ENCODE peak calls at places on chromosomes 3 and 15, in nine cellular contexts. One of them, this sample, is unnamed.

GRCh38 chr3:52088445-52089367 is 32.3 kb upstream of the DUSP7 start:
- DNase-seq in kidney epithelial cell: no peak
- DNase-seq in WTC11: no peak
- DNase-seq in activated T-helper 1 cell treated with Interleukin-2 at 50 U/mL for 16 hours: no peak
- DNase-seq in mesothelial cell of epicardium: no peak
- DNase-seq in type B pancreatic cell: no peak
- DNase-seq in naive B cell: no peak
- DNase-seq in AG04449: no peak
- DNase-seq in Kasumi-1: peak; percentile 26
- DNase-seq in this sample: no peak

GRCh38 chr3:13200951-13201350 is 127.7 kb upstream of the IQSEC1 start:
- DNase-seq in WTC11: peak; percentile 64
- DNase-seq in kidney epithelial cell: no peak
- DNase-seq in AG04449: no peak
- DNase-seq in Kasumi-1: peak; percentile 21
- DNase-seq in type B pancreatic cell: no peak
- DNase-seq in naive B cell: no peak
- DNase-seq in activated T-helper 1 cell treated with Interleukin-2 at 50 U/mL for 16 hours: no peak
- DNase-seq in mesothelial cell of epicardium: no peak
- DNase-seq in this sample: no peak

GRCh38 chr3:48567500-48567899 is 3.9 kb upstream of the UCN2 start:
- DNase-seq in activated T-helper 1 cell treated with Interleukin-2 at 50 U/mL for 16 hours: no peak
- DNase-seq in mesothelial cell of epicardium: no peak
- DNase-seq in Kasumi-1: no peak
- DNase-seq in type B pancreatic cell: no peak
- DNase-seq in kidney epithelial cell: no peak
- DNase-seq in WTC11: no peak
- DNase-seq in AG04449: no peak
- DNase-seq in naive B cell: no peak
- DNase-seq in this sample: no peak

GRCh38 chr15:59632714-59633113 is 21.1 kb downstream of the GCNT3 start:
- DNase-seq in AG04449: no peak
- DNase-seq in WTC11: peak; percentile 64
- DNase-seq in activated T-helper 1 cell treated with Interleukin-2 at 50 U/mL for 16 hours: no peak
- DNase-seq in mesothelial cell of epicardium: no peak
- DNase-seq in Kasumi-1: no peak
- DNase-seq in naive B cell: no peak
- DNase-seq in type B pancreatic cell: no peak
- DNase-seq in kidney epithelial cell: no peak
- DNase-seq in this sample: no peak

GRCh38 chr15:78347586-78348543 is 7.7 kb downstream of the CRABP1 start:
- DNase-seq in mesothelial cell of epicardium: no peak
- DNase-seq in naive B cell: no peak
- DNase-seq in kidney epithelial cell: no peak
- DNase-seq in type B pancreatic cell: no peak
- DNase-seq in WTC11: no peak
- DNase-seq in AG04449: no peak
- DNase-seq in activated T-helper 1 cell treated with Interleukin-2 at 50 U/mL for 16 hours: no peak
- DNase-seq in Kasumi-1: no peak
- DNase-seq in this sample: no peak

GRCh38 chr3:156036258-156037053 is 83.9 kb upstream of the KCNAB1 start:
- DNase-seq in Kasumi-1: no peak
- DNase-seq in activated T-helper 1 cell treated with Interleukin-2 at 50 U/mL for 16 hours: no peak
- DNase-seq in WTC11: no peak
- DNase-seq in kidney epithelial cell: no peak
- DNase-seq in naive B cell: no peak
- DNase-seq in AG04449: no peak
- DNase-seq in type B pancreatic cell: no peak
- DNase-seq in mesothelial cell of epicardium: no peak
- DNase-seq in this sample: no peak

GRCh38 chr3:189626286-189626685 is 4.9 kb upstream of the TP63 start:
- DNase-seq in mesothelial cell of epicardium: no peak
- DNase-seq in WTC11: no peak
- DNase-seq in activated T-helper 1 cell treated with Interleukin-2 at 50 U/mL for 16 hours: no peak
- DNase-seq in AG04449: no peak
- DNase-seq in kidney epithelial cell: no peak
- DNase-seq in Kasumi-1: no peak
- DNase-seq in naive B cell: no peak
- DNase-seq in type B pancreatic cell: no peak
- DNase-seq in this sample: no peak

GRCh38 chr3:179179979-179180758 is 32.0 kb downstream of the PIK3CA start:
- DNase-seq in Kasumi-1: no peak
- DNase-seq in naive B cell: no peak
- DNase-seq in type B pancreatic cell: no peak
- DNase-seq in WTC11: no peak
- DNase-seq in AG04449: no peak
- DNase-seq in activated T-helper 1 cell treated with Interleukin-2 at 50 U/mL for 16 hours: no peak
- DNase-seq in kidney epithelial cell: no peak
- DNase-seq in mesothelial cell of epicardium: no peak
- DNase-seq in this sample: no peak

GRCh38 chr3:32258869-32259268 is 20.4 kb downstream of the CMTM8 start:
- DNase-seq in naive B cell: no peak
- DNase-seq in Kasumi-1: no peak
- DNase-seq in mesothelial cell of epicardium: no peak
- DNase-seq in activated T-helper 1 cell treated with Interleukin-2 at 50 U/mL for 16 hours: no peak
- DNase-seq in WTC11: no peak
- DNase-seq in AG04449: no peak
- DNase-seq in kidney epithelial cell: no peak
- DNase-seq in type B pancreatic cell: no peak
- DNase-seq in this sample: no peak

GRCh38 chr15:73570355-73571032 is 62.7 kb downstream of the NPTN start:
- DNase-seq in AG04449: no peak
- DNase-seq in Kasumi-1: no peak
- DNase-seq in WTC11: no peak
- DNase-seq in naive B cell: no peak
- DNase-seq in mesothelial cell of epicardium: no peak
- DNase-seq in kidney epithelial cell: peak; percentile 10
- DNase-seq in activated T-helper 1 cell treated with Interleukin-2 at 50 U/mL for 16 hours: no peak
- DNase-seq in type B pancreatic cell: no peak
- DNase-seq in this sample: no peak